ENCODE peak calls at places on chromosomes 4 and X, in four cellular contexts. O is K562, B is GM12878, G is HepG2. J is an unnamed sample.

GRCh38 chr4:83217721-83218522 is 66.7 kb downstream of the COQ2 start:
- DNase-seq in B (peak), O (no peak), G (no peak), J (no peak)

GRCh38 chrX:6120329-6120728 is 108.3 kb downstream of the NLGN4X start:
- DNase-seq in B (no peak), O (no peak), G (no peak), J (no peak)

GRCh38 chrX:39073131-39073530 is 271.9 kb downstream of the MID1IP1 start:
- DNase-seq in O (no peak), B (no peak), G (no peak), J (no peak)

GRCh38 chrX:136742721-136743379 is 37.9 kb downstream of the ARHGEF6 start:
- DNase-seq in B (no peak), O (no peak), G (no peak), J (no peak)

GRCh38 chrX:98956014-98956413 is 1454.1 kb downstream of the PCDH19 start:
- DNase-seq in B (no peak), G (no peak), O (no peak), J (no peak)

GRCh38 chr4:38306482-38307071 is 346.4 kb downstream of the PTTG2 start:
- DNase-seq in O (no peak), B (peak), G (no peak), J (no peak)

GRCh38 chrX:30570505-30570904 is 7.1 kb downstream of the TASL start:
- DNase-seq in B (no peak), O (no peak), G (peak), J (peak)

GRCh38 chr4:155787113-155787710 is 28.4 kb downstream of the GUCY1B1 start:
- DNase-seq in O (no peak), B (peak), G (peak), J (peak)

GRCh38 chr4:37601527-37601926 is 84.6 kb downstream of the RELL1 start:
- DNase-seq in O (no peak), G (peak), B (no peak), J (no peak)

GRCh38 chrX:70079297-70079696 is 17.0 kb downstream of the OTUD6A start:
- DNase-seq in G (no peak), O (no peak), B (no peak), J (no peak)

GRCh38 chr4:5887361-5888221 is 5.3 kb downstream of the CRMP1 start:
- DNase-seq in B (no peak), G (no peak), O (no peak), J (no peak)

GRCh38 chr4:118743867-118744266 is 58.7 kb downstream of the METTL14 start:
- DNase-seq in B (no peak), O (no peak), G (no peak), J (no peak)

GRCh38 chr4:76897522-76898384 is at the start of gene SOWAHB:
- DNase-seq in O (no peak), B (no peak), G (peak), J (peak)

GRCh38 chrX:154378799-154379568 is at the start of gene EMD:
- DNase-seq in O (peak), B (peak), G (peak), J (peak)

GRCh38 chrX:139049455-139049854 is 337.9 kb upstream of the FGF13 start:
- DNase-seq in O (no peak), B (no peak), G (no peak), J (no peak)

GRCh38 chr4:13331827-13332226 is 152.3 kb downstream of the RAB28 start:
- DNase-seq in G (no peak), B (no peak), O (no peak), J (no peak)

GRCh38 chrX:70554523-70554922 is 109.9 kb downstream of the DLG3 start:
- DNase-seq in G (no peak), B (no peak), O (no peak), J (no peak)

GRCh38 chr4:177509346-177509745 is 67.1 kb upstream of the AGA start:
- DNase-seq in B (no peak), G (no peak), O (no peak), J (no peak)
- TF ChIP-seq REST in B (no peak), G (no peak), O (no peak), J (no peak)

GRCh38 chr4:151117371-151117962 is 18.0 kb downstream of the RPS3A start:
- DNase-seq in B (no peak), O (peak), G (peak), J (peak)

GRCh38 chr4:151110236-151110635 is 10.8 kb downstream of the RPS3A start:
- DNase-seq in B (no peak), G (no peak), O (no peak), J (no peak)

GRCh38 chr4:151114338-151114737 is 14.9 kb downstream of the RPS3A start:
- DNase-seq in O (no peak), G (no peak), B (no peak), J (no peak)

DNA sequence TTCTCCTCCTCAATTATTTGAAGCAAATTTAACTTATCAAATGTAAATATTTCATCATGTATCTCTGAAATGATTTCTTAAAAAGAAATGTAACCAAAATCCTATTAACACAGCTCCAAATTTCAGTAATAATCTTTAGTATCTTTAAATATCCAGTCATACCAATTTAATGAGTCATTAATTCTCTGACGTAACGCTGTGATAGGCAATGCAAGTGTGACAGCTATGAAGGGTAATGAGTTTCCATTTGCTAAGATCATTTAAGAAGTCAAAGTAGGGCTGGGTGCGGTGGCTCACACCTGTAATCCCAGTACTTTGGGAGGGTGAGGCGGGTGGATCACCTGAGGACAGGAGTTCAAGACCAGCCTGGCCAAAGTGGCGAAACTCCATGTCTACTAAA is 15.6 kb downstream of the RPS3A start:
- DNase-seq in O (no peak), B (no peak), G (no peak), J (no peak)
- TF ChIP-seq SP1 in O (no peak), B (no peak), G (no peak), J (no peak)

GRCh38 chrX:45761920-45762319 is 561.2 kb upstream of the DIPK2B start:
- DNase-seq in G (no peak), O (no peak), B (no peak), J (no peak)

GRCh38 chrX:45765726-45766125 is 565.0 kb upstream of the DIPK2B start:
- DNase-seq in O (no peak), B (no peak), G (no peak), J (no peak)

GRCh38 chrX:45765281-45765680 is 564.6 kb upstream of the DIPK2B start:
- DNase-seq in B (no peak), O (no peak), G (no peak), J (no peak)

GRCh38 chrX:45760187-45760742 is 559.6 kb upstream of the DIPK2B start:
- DNase-seq in O (no peak), G (no peak), B (no peak), J (no peak)

DNA sequence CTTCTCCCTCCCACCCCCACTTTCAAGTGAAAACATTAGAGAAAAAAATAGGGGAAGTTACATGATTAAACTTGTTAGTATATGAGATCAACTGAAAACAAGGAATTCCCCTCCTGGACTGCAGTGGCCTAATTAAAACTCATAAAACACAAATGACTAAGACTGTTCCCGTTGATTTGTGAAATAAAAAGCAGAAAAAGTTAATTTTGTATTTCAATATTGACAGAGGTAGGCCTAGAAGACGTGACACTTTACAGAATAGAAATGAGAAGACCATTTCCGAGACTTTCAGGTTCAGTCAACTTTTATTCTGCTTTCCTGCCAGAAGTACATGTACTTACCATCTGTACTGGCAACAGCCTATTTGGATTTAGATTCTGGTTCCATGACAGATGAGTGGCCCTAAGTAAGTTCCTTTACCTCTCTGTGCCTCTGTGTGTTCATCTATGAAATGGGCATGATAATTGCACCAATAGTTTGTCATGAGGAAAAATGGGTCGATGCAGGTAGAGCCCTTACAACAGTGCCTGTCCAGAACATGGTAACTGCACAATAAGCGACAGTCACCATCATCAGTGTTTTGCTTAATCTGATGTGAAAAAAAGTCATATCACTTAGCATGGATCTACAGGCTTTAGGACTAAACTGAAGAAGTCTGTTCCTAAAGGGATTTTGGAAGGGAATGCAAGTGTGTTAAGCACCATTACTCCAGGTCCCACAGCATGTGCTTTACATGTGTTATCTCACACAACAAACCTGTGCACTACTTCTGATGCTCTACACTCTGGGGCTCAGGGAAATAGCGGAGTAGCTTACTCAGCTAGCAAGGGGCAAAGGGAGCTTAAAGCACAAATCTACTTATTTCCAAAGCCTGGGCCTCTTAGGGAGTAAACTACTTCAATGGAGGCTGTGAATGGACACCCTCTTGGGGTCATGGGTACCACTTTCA is 562.3 kb upstream of the DIPK2B start:
- DNase-seq in G (no peak), O (no peak), B (peak), J (no peak)
- H3K4me3 ChIP-seq in G (no peak), O (no peak), B (no peak), J (no peak)

DNA sequence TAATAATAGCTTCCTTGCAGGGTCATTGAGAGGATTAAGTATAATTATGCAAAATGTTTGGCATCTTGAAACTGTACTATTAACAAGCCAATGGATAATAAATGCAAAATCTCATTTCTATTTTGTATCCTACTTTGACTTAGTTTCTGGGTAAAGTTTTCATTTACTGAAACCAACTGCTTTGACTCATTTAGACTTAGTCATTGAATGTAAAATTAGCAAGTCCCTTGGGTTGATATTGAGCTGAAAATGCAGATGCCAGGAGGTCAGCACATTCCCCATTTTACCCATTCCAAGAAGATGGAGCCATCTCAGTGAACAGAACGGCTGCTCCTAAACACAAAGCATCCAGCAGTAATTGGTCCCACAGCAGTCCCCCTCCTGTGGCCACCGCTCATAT is 74.7 kb upstream of the GATB start:
- DNase-seq in B (no peak), O (no peak), G (no peak), J (no peak)
- TF ChIP-seq REST in B (no peak), O (no peak), G (no peak), J (no peak)

GRCh38 chrX:53116101-53116500 is 22.2 kb downstream of the KANTR start:
- DNase-seq in O (no peak), G (no peak), B (no peak), J (no peak)
- TF ChIP-seq SP1 in O (no peak), G (no peak), B (no peak), J (no peak)

GRCh38 chr4:41212221-41213203 is 1.8 kb downstream of the APBB2 start:
- DNase-seq in O (no peak), B (peak), G (peak), J (no peak)
- H3K4me3 ChIP-seq in O (no peak), B (peak), G (peak), J (peak)

GRCh38 chr4:39649639-39650265 is 11.1 kb upstream of the SMIM14 start:
- DNase-seq in O (no peak), B (no peak), G (peak), J (no peak)
- TF ChIP-seq REST in O (no peak), B (no peak), G (no peak), J (no peak)

J was measured in HCT116.